ENCODE peak calls at places on chromosomes 4 and X, in four cellular contexts. L is tibial nerve, E is coronary artery, H is OCI-LY7. M is an unnamed sample.

GRCh38 chr4:101411926-101412325 is 64.6 kb upstream of the PPP3CA start:
- DNase-seq in L (no peak), E (no peak), H (no peak), M (no peak)

GRCh38 chr4:118410143-118410542 is 57.3 kb upstream of the PRSS12 start:
- DNase-seq in L (no peak), E (no peak), H (no peak), M (no peak)

GRCh38 chrX:134671207-134671750 is 13.0 kb upstream of the PLAC1 start:
- DNase-seq in L (no peak), E (no peak), H (no peak), M (no peak)

GRCh38 chr4:74098628-74098995 is 383 bp downstream of the CXCL2 start:
- DNase-seq in L (no peak), E (no peak), H (no peak), M (no peak)

GRCh38 chrX:30141966-30142365 is 73.4 kb upstream of the MAGEB2 start:
- DNase-seq in L (no peak), E (no peak), H (peak; percentile 27), M (no peak)

GRCh38 chrX:142052238-142052637 is 148.5 kb downstream of the MAGEC1 start:
- DNase-seq in L (no peak), E (no peak), H (no peak), M (no peak)

GRCh38 chr4:184310171-184310567 is 92.5 kb upstream of the ENPP6 start:
- DNase-seq in L (no peak), E (no peak), H (peak; percentile 73), M (no peak)

GRCh38 chrX:129655547-129656248 is 942 bp upstream of the APLN start:
- DNase-seq in L (no peak), E (peak; percentile 31), H (peak; percentile 55), M (no peak)

GRCh38 chrX:143754183-143754582 is 33.6 kb upstream of the SPANXN2 start:
- DNase-seq in L (no peak), E (no peak), H (no peak), M (no peak)

GRCh38 chr4:180058731-180059215 is 2184.4 kb upstream of the TENM3 start:
- DNase-seq in L (no peak), E (no peak), H (no peak), M (peak; percentile 43)

GRCh38 chrX:106437407-106437806 is 174.4 kb upstream of the RADX start:
- DNase-seq in L (no peak), E (no peak), H (no peak), M (no peak)

DNA sequence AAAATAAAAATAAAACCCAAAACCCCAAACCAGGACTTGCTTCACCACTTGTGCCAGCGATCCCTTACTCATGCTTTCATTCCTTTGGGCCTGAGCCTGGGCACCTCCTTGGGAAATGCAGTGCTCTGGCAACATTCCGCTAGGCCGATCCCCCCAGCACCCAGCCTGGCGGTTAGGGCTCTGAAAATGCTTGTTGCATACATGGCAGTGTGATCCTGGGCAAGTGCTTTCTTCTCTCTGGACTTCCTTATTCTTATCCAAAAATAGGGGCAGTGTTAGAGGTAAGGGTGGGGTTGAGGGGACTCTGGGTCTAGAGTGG is 4.6 kb downstream of the ZNF185 start:
- DNase-seq in L (no peak), E (no peak), H (no peak), M (no peak)
- H3K27ac ChIP-seq in L (no peak overlapping the region), E (no peak overlapping the region), H (no peak overlapping the region), M (no peak overlapping the region)

DNA sequence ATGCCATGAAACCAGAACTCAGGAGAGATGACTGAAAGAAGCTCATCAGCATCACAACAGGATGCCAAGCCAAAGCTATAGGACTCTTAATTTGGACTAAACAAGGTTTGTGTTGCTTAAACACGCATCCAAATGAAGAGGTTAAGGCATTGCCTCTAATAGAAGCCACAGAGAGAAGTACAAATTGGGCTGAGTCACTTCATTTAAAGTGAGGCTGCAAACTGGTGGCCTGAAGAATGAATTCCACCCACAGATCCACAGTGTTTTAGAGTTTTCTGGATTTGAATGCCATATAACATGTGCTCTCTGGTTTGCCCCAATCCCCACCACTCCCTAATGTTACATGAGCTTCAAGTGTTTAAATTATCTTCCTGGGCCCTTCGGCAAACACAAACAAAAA is 103.5 kb downstream of the FIP1L1 start:
- DNase-seq in L (no peak), E (no peak), H (no peak), M (no peak)
- H3K27ac ChIP-seq in L (no peak overlapping the region), E (no peak overlapping the region), H (no peak overlapping the region), M (no peak overlapping the region)

DNA sequence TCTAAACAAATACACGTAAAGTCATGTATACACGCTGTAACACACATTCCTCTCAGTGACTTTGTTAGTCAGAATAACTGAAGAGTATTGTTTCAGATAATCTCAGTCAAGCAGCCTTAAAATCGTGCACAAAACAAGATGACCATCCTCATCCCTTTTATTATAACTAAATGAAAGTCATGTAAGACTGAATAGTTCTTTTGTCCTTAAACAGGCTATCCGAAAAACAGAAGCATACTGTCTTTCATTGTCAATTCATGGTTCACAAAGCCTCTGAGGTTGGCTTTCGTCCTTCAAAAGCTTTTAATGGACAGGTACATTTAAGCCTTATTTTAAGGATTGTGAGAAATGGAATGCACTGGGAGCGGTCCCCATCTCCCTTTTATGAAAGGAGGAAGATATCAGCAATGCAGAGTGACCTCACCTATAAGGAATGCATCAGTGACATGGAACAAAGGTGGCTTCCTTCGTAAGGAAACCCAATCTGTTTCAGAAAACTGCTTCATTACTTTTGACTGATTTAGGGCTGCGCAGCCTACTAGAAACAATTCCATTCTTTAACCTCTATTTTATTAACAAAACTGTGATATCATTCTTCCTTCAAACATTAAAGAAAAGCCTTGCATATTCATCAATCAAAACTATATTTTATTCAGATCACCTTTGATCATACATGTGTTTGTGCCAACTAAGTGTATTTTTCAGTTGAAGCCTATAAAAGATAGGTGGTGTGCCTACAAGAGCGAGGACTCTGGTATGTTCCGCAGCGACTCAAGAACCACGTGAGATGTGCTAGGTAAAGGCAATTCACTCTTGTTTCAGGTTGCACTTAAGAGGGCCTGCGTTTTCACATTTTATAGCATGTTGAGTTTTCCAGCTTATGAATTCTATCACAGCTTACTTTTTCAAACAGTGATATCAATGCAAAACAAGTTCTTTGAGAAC is 19.2 kb downstream of the SH3RF1 start:
- DNase-seq in L (no peak), E (no peak), H (no peak), M (no peak)
- H3K27ac ChIP-seq in L (peak overlapping the region; percentile 57), E (no peak overlapping the region), H (no peak overlapping the region), M (no peak overlapping the region)

GRCh38 chr4:98663226-98664006 is 5.0 kb upstream of the TSPAN5 start:
- DNase-seq in L (no peak), E (no peak), H (no peak), M (no peak)
- H3K27ac ChIP-seq in L (peak overlapping the region; percentile 2), E (no peak overlapping the region), H (no peak overlapping the region), M (no peak overlapping the region)

GRCh38 chrX:20267924-20268701 is 1.4 kb upstream of the RPS6KA3 start:
- DNase-seq in L (peak; percentile 37), E (peak; percentile 73), H (no peak), M (peak; percentile 51)

GRCh38 chrX:20265726-20266681 is 705 bp downstream of the RPS6KA3 start:
- DNase-seq in L (peak; percentile 4), E (peak; percentile 75), H (peak; percentile 48), M (peak; percentile 6)

GRCh38 chrX:20265221-20265725 is 1.4 kb downstream of the RPS6KA3 start:
- DNase-seq in L (peak; percentile 33), E (peak; percentile 79), H (peak; percentile 47), M (no peak)

GRCh38 chrX:20266810-20267598 is at the start of gene RPS6KA3:
- DNase-seq in L (peak; percentile 81), E (peak; percentile 91), H (peak; percentile 88), M (peak; percentile 90)

GRCh38 chrX:20267599-20267923 is 852 bp upstream of the RPS6KA3 start:
- DNase-seq in L (no peak), E (no peak), H (no peak), M (no peak)
- H3K27ac ChIP-seq in L (peak overlapping the region; percentile 87), E (peak overlapping the region; percentile 77), H (no peak overlapping the region), M (peak overlapping the region; percentile 75)

DNA sequence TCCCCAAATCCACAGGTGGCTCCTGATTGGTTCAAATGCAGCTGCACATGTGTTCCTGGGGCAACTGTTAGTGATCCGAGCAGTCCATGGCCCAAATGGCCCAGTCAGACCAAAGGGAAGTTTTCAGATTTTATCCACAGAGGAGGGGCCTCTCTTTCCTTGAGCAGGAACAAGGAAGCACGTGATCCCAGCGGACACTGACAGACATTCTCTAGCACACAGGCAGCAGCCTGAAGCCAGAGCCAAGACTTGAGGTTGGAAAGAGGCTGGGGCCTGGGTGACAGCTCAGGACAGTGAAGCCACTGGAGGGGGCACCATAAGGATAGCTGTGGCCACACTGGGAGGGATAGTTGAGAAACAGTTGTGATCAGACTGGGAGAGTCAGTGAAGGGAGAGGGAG is 3.5 kb upstream of the ZFP92 start:
- DNase-seq in L (no peak), E (no peak), H (no peak), M (peak; percentile 27)
- H3K27ac ChIP-seq in L (no peak overlapping the region), E (no peak overlapping the region), H (no peak overlapping the region), M (no peak overlapping the region)

M was measured in dorsolateral prefrontal cortex.